ENCODE peak calls at places on chromosome 9, in six cellular contexts. P is HTR-8/SVneo; G is NT2/D1; N is activated CD8-positive, alpha-beta memory T cell treated with anti-CD3 and anti-CD28 coated beads for 24 hours; B is Kasumi-1; D is NCI-H524 treated with DMSO at 0.1 percent for 48 hours. F is an unnamed sample.

GRCh38 chr9:27726244-27727141 is 153.2 kb upstream of the C9orf72 start:
- DNase-seq in N (peak), P (peak), D (no peak), G (peak), B (peak), F (peak)

GRCh38 chr9:70060148-70060882 is 16.7 kb downstream of the MAMDC2 start:
- DNase-seq in D (no peak), N (no peak), G (no peak), B (no peak), P (no peak), F (no peak)

GRCh38 chr9:73451003-73451402 is 299.3 kb downstream of the ANXA1 start:
- DNase-seq in P (no peak), G (no peak), B (no peak), N (no peak), D (no peak), F (no peak)

GRCh38 chr9:81804306-81804705 is 115.0 kb upstream of the TLE1 start:
- DNase-seq in G (no peak), N (no peak), D (no peak), P (no peak), B (no peak), F (no peak)

GRCh38 chr9:134834217-134834956 is 46.2 kb upstream of the FCN2 start:
- DNase-seq in P (no peak), G (no peak), B (no peak), D (peak), N (no peak), F (no peak)

GRCh38 chr9:89635007-89635742 is 30.4 kb downstream of the GADD45G start:
- DNase-seq in P (no peak), D (no peak), N (no peak), G (no peak), B (no peak), F (no peak)

GRCh38 chr9:97873410-97873809 is 20.4 kb downstream of the FOXE1 start:
- DNase-seq in P (no peak), N (no peak), B (no peak), G (no peak), D (no peak), F (no peak)

GRCh38 chr9:98929096-98929495 is 14.6 kb upstream of the COL15A1 start:
- DNase-seq in D (no peak), P (no peak), N (no peak), B (no peak), G (no peak), F (no peak)

GRCh38 chr9:105697871-105698270 is 3.5 kb downstream of the TMEM38B start:
- DNase-seq in D (no peak), P (no peak), G (no peak), N (no peak), B (no peak), F (no peak)

GRCh38 chr9:21770877-21771560 is 31.4 kb upstream of the MTAP start:
- DNase-seq in N (no peak), G (no peak), B (no peak), P (no peak), D (no peak), F (no peak)

GRCh38 chr9:19876569-19877316 is 87.9 kb upstream of the SLC24A2 start:
- DNase-seq in D (no peak), B (no peak), G (no peak), N (no peak), P (no peak), F (no peak)

GRCh38 chr9:120698766-120699165 is 15.5 kb downstream of the MEGF9 start:
- DNase-seq in B (no peak), N (no peak), D (peak), G (no peak), P (no peak), F (no peak)

GRCh38 chr9:98997580-98997979 is 53.9 kb downstream of the COL15A1 start:
- DNase-seq in D (no peak), N (no peak), P (no peak), B (no peak), G (no peak), F (no peak)

GRCh38 chr9:72883867-72884266 is 69.0 kb downstream of the ALDH1A1 start:
- DNase-seq in N (no peak), B (no peak), P (no peak), G (no peak), D (no peak), F (no peak)

GRCh38 chr9:13502503-13502902 is 223.0 kb upstream of the MPDZ start:
- DNase-seq in D (no peak), B (no peak), G (no peak), P (no peak), N (no peak), F (no peak)

GRCh38 chr9:74639112-74639511 is 142.0 kb downstream of the RORB start:
- DNase-seq in P (no peak), D (no peak), N (no peak), B (no peak), G (no peak), F (no peak)

GRCh38 chr9:74379718-74380117 is 117.4 kb upstream of the RORB start:
- DNase-seq in D (peak), N (no peak), G (peak), B (peak), P (no peak), F (peak)

GRCh38 chr9:137429974-137430722 is 7.0 kb downstream of the NOXA1 start:
- DNase-seq in G (no peak), B (no peak), N (no peak), D (no peak), P (no peak), F (no peak)

GRCh38 chr9:32414856-32415255 is 30.4 kb downstream of the ACO1 start:
- DNase-seq in P (no peak), B (no peak), D (no peak), G (no peak), N (no peak), F (no peak)

GRCh38 chr9:135925496-135926133 is 18.3 kb upstream of the CAMSAP1 start:
- DNase-seq in G (no peak), N (peak), D (no peak), B (no peak), P (no peak), F (no peak)

GRCh38 chr9:104900324-104900723 is 27.6 kb downstream of the ABCA1 start:
- DNase-seq in D (no peak), B (no peak), N (no peak), P (no peak), G (no peak), F (no peak)

GRCh38 chr9:107455461-107456155 is 34.0 kb downstream of the KLF4 start:
- DNase-seq in B (no peak), G (no peak), N (no peak), D (no peak), P (no peak), F (no peak)

GRCh38 chr9:133163559-133164208 is at the start of gene GBGT1:
- DNase-seq in P (peak), N (peak), D (no peak), G (no peak), B (peak), F (no peak)

GRCh38 chr9:127316586-127317383 is 52.2 kb downstream of the GARNL3 start:
- DNase-seq in B (no peak), G (no peak), P (no peak), D (no peak), N (no peak), F (no peak)